ENCODE peak calls at places on chromosomes 11 and 22, in five cellular contexts. U, N, Y, G and I are unnamed samples.

GRCh38 chr11:45145421-45146071 is 893 bp upstream of the PRDM11 start:
- ATAC-seq in U (no peak), N (peak), Y (no peak), G (peak), I (no peak)

GRCh38 chr11:104033134-104033533 is 3.3 kb upstream of the DDI1 start:
- ATAC-seq in U (no peak), N (no peak), Y (no peak), G (no peak), I (no peak)

GRCh38 chr11:3203221-3204043 is 15.2 kb downstream of the MRGPRG start:
- ATAC-seq in U (no peak), N (peak), Y (peak), G (peak), I (no peak)

GRCh38 chr22:39254122-39254521 is 9.3 kb upstream of the PDGFB start:
- ATAC-seq in U (no peak), N (no peak), Y (no peak), G (no peak), I (no peak)

GRCh38 chr11:29173660-29174062 is 843.2 kb downstream of the KCNA4 start:
- ATAC-seq in U (no peak), N (no peak), Y (no peak), G (no peak), I (no peak)

GRCh38 chr11:36222755-36223635 is 66.2 kb downstream of the COMMD9 start:
- ATAC-seq in U (no peak), N (peak), Y (no peak), G (no peak), I (no peak)

GRCh38 chr11:48006301-48006992 is 26.1 kb downstream of the PTPRJ start:
- ATAC-seq in U (peak), N (peak), Y (no peak), G (no peak), I (peak)

GRCh38 chr11:112769170-112769569 is 192.1 kb upstream of the NCAM1 start:
- ATAC-seq in U (no peak), N (no peak), Y (no peak), G (no peak), I (no peak)

GRCh38 chr11:12717851-12718291 is 43.6 kb downstream of the TEAD1 start:
- ATAC-seq in U (peak), N (no peak), Y (peak), G (no peak), I (peak)

GRCh38 chr11:24496371-24496727 is 504 bp upstream of the LUZP2 start:
- ATAC-seq in U (no peak), N (no peak), Y (no peak), G (no peak), I (no peak)

GRCh38 chr11:15213471-15214231 is 98.9 kb downstream of the INSC start:
- ATAC-seq in U (no peak), N (no peak), Y (no peak), G (no peak), I (no peak)

GRCh38 chr11:70421123-70421522 is 22.8 kb downstream of the CTTN start:
- ATAC-seq in U (no peak), N (no peak), Y (no peak), G (no peak), I (no peak)

GRCh38 chr11:26331911-26332571 is at the start of gene ANO3:
- ATAC-seq in U (no peak), N (peak), Y (no peak), G (peak), I (no peak)

GRCh38 chr11:124748481-124749338 is 3.3 kb downstream of the VSIG2 start:
- ATAC-seq in U (no peak), N (no peak), Y (no peak), G (no peak), I (no peak)

GRCh38 chr22:26990503-26991189 is 333.3 kb downstream of the MIAT start:
- ATAC-seq in U (no peak), N (no peak), Y (no peak), G (no peak), I (no peak)

GRCh38 chr22:34993548-34993947 is 72.4 kb upstream of the ISX start:
- ATAC-seq in U (no peak), N (peak), Y (no peak), G (no peak), I (no peak)

GRCh38 chr11:129865701-129866100 is 29.7 kb downstream of the NFRKB start:
- ATAC-seq in U (peak), N (no peak), Y (peak), G (no peak), I (no peak)

GRCh38 chr11:28110108-28110838 is 2.1 kb downstream of the METTL15 start:
- ATAC-seq in U (peak), N (peak), Y (no peak), G (peak), I (peak)

GRCh38 chr11:128095459-128096096 is 491.8 kb downstream of the ETS1 start:
- ATAC-seq in U (peak), N (no peak), Y (no peak), G (peak), I (peak)

GRCh38 chr11:64140101-64140500 is 25.8 kb downstream of the MACROD1 start:
- ATAC-seq in U (no peak), N (no peak), Y (no peak), G (no peak), I (no peak)

GRCh38 chr22:22527312-22527711 is 7.2 kb upstream of the ZNF280A start:
- ATAC-seq in U (no peak), N (no peak), Y (no peak), G (no peak), I (peak)

GRCh38 chr11:103735497-103736032 is 300.9 kb upstream of the DDI1 start:
- ATAC-seq in U (no peak), N (no peak), Y (no peak), G (no peak), I (no peak)

GRCh38 chr22:42758929-42759629 is 38.4 kb upstream of the A4GALT start:
- ATAC-seq in U (no peak), N (no peak), Y (no peak), G (peak), I (no peak)

GRCh38 chr11:105032495-105032894 is 2.4 kb downstream of the CASP1 start:
- ATAC-seq in U (no peak), N (no peak), Y (no peak), G (no peak), I (no peak)

GRCh38 chr11:58575377-58576020 is at the start of gene LPXN:
- ATAC-seq in U (no peak), N (no peak), Y (no peak), G (no peak), I (peak)

GRCh38 chr11:75582461-75582934 is 20.4 kb downstream of the SERPINH1 start:
- ATAC-seq in U (peak), N (no peak), Y (peak), G (no peak), I (peak)

GRCh38 chr11:34987617-34988016 is 71.2 kb downstream of the PDHX start:
- ATAC-seq in U (no peak), N (peak), Y (no peak), G (no peak), I (no peak)

GRCh38 chr11:67379061-67380058 is 6.0 kb upstream of the CLCF1 start:
- ATAC-seq in U (no peak), N (no peak), Y (no peak), G (no peak), I (no peak)

GRCh38 chr11:122780296-122780949 is 57.9 kb upstream of the CRTAM start:
- ATAC-seq in U (no peak), N (no peak), Y (no peak), G (no peak), I (no peak)

GRCh38 chr11:71235719-71236118 is 16.7 kb downstream of the SHANK2 start:
- ATAC-seq in U (no peak), N (no peak), Y (no peak), G (no peak), I (no peak)

GRCh38 chr11:105024394-105024793 is 1.4 kb upstream of the CASP5 start:
- ATAC-seq in U (no peak), N (no peak), Y (no peak), G (no peak), I (no peak)

GRCh38 chr11:77173494-77173893 is 45.4 kb downstream of the MYO7A start:
- ATAC-seq in U (no peak), N (no peak), Y (no peak), G (no peak), I (no peak)

GRCh38 chr11:122808494-122808893 is 29.8 kb upstream of the CRTAM start:
- ATAC-seq in U (peak), N (peak), Y (no peak), G (no peak), I (peak)

GRCh38 chr11:67126986-67127385 is 7.9 kb downstream of the KDM2A start:
- ATAC-seq in U (no peak), N (no peak), Y (no peak), G (no peak), I (no peak)

GRCh38 chr11:125679397-125679796 is 1.2 kb downstream of the ACRV1 start:
- ATAC-seq in U (peak), N (no peak), Y (no peak), G (no peak), I (no peak)

GRCh38 chr11:67506426-67507032 is 1.4 kb upstream of the PITPNM1 start:
- ATAC-seq in U (no peak), N (no peak), Y (no peak), G (no peak), I (no peak)

GRCh38 chr11:128497057-128497957 is 90.1 kb downstream of the ETS1 start:
- ATAC-seq in U (peak), N (peak), Y (no peak), G (peak), I (peak)